ENCODE peak calls at places on chromosomes 3 and 15, in seven cellular contexts. H, A, R, E, I, W and X are unnamed samples.

GRCh38 chr15:26767169-26767670 is 5.6 kb downstream of the GABRB3 start:
- DNase-seq in H (no peak), A (peak; percentile 7), W (no peak), I (no peak), E (no peak), R (peak; percentile 5), X (no peak)

GRCh38 chr3:64161481-64161952 is 63.7 kb downstream of the PRICKLE2 start:
- DNase-seq in W (no peak), H (no peak), A (no peak), I (no peak), R (no peak), E (no peak), X (no peak)

GRCh38 chr15:64851503-64851840 is 9.8 kb downstream of the PLEKHO2 start:
- DNase-seq in H (no peak), I (no peak), W (no peak), E (no peak), R (no peak), A (no peak), X (no peak)

GRCh38 chr15:101240364-101240763 is 11.5 kb downstream of the CHSY1 start:
- DNase-seq in E (no peak), W (no peak), H (no peak), A (no peak), I (no peak), R (no peak), X (no peak)

GRCh38 chr3:168220609-168221008 is 124.9 kb upstream of the GOLIM4 start:
- DNase-seq in H (no peak), E (no peak), A (no peak), I (no peak), W (no peak), R (no peak), X (no peak)

GRCh38 chr3:9908286-9908685 is 5.6 kb downstream of the IL17RE start:
- DNase-seq in I (no peak), A (no peak), H (no peak), R (no peak), E (no peak), W (no peak), X (no peak)

GRCh38 chr3:188759516-188760005 is 412.2 kb upstream of the TPRG1 start:
- DNase-seq in H (no peak), E (no peak), A (no peak), R (no peak), W (no peak), I (no peak), X (no peak)

GRCh38 chr3:153138267-153139210 is 23.5 kb upstream of the RAP2B start:
- DNase-seq in R (no peak), W (no peak), I (no peak), H (peak; percentile 84), E (no peak), A (no peak), X (peak; percentile 38)

GRCh38 chr3:59424268-59425010 is 374.6 kb upstream of the CFAP20DC start:
- DNase-seq in E (no peak), I (no peak), W (no peak), A (no peak), H (peak; percentile 14), R (no peak), X (peak; percentile 23)

GRCh38 chr15:65365229-65365628 is 12.6 kb downstream of the IGDCC3 start:
- DNase-seq in E (peak; percentile 49), H (no peak), I (no peak), A (peak; percentile 63), R (no peak), W (no peak), X (no peak)

GRCh38 chr15:66251065-66251789 is 2.3 kb downstream of the MEGF11 start:
- DNase-seq in E (no peak), W (no peak), R (no peak), A (no peak), I (no peak), H (no peak), X (no peak)

GRCh38 chr3:105821433-105821832 is 47.4 kb downstream of the CBLB start:
- DNase-seq in E (no peak), A (no peak), R (no peak), I (no peak), H (no peak), W (no peak), X (no peak)

GRCh38 chr3:59289836-59290235 is 240.0 kb upstream of the CFAP20DC start:
- DNase-seq in E (no peak), I (no peak), W (no peak), R (no peak), H (no peak), A (no peak), X (no peak)

GRCh38 chr3:188227442-188227841 is 73.5 kb downstream of the LPP start:
- DNase-seq in H (no peak), R (no peak), A (no peak), E (no peak), I (no peak), W (no peak), X (no peak)

GRCh38 chr3:44969170-44969569 is 6.8 kb downstream of the ZDHHC3 start:
- DNase-seq in E (no peak), I (peak; percentile 32), H (no peak), A (no peak), W (peak; percentile 69), R (no peak), X (no peak)
- TF ChIP-seq CTCF in E (no peak), I (no peak), H (no peak), A (no peak), W (peak; percentile 63), R (no peak), X (no peak)

DNA sequence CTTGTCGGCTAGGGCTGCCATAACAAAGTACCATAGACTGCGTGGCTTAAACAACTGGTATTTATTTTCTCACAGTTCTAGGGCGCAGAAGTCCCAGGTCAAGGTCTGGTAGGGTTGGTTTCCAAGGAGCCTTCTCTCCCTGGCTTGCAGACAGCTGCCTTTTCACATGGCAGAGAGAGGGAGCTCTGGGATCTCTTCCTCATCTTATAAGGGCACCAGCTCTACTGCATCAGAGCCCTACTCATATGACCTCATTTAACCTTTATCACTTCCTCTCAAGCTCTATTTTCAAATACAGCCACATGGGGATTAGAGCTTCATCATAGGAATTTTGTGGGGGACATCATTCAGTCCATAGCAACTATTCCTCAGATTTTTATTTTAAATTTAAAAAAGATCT is 17.6 kb upstream of the PAQR9 start:
- DNase-seq in H (no peak), W (no peak), A (peak; percentile 38), I (no peak), E (no peak), R (no peak), X (no peak)
- TF ChIP-seq CTCF in H (peak; percentile 5), W (no peak), A (no peak), I (no peak), E (no peak), R (no peak), X (no peak)

GRCh38 chr3:139199421-139200010 is 144.3 kb upstream of the MRPS22 start:
- DNase-seq in A (no peak), W (no peak), E (no peak), I (no peak), R (no peak), H (no peak), X (no peak)

GRCh38 chr3:139201446-139202225 is 142.2 kb upstream of the MRPS22 start:
- DNase-seq in E (no peak), I (no peak), A (no peak), R (no peak), W (no peak), H (no peak), X (no peak)

GRCh38 chr3:139197251-139197650 is 146.6 kb upstream of the MRPS22 start:
- DNase-seq in A (no peak), W (no peak), E (no peak), H (no peak), I (no peak), R (no peak), X (no peak)

GRCh38 chr3:139198929-139199328 is 144.9 kb upstream of the MRPS22 start:
- DNase-seq in R (no peak), H (no peak), E (no peak), W (no peak), A (no peak), I (no peak), X (no peak)

DNA sequence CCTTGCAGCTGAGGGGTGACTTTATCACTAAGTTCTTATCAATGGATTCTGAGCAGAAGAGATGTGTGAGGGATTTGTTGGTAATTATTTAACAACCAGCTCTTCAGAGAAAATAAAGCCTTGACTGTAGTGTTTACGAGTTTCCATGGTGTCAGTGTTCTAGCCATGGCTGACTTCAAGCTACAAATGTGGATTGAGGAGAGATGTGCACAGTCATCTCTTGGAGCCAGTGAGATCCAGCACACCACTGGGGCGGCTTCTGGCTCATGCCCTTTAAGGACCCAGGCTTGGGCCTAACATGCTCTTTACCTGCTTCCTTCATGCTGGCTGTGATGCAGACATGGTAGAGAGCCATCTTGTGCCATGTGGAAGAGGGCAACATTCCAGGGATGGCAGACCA is 145.6 kb upstream of the MRPS22 start:
- DNase-seq in R (no peak), E (no peak), A (no peak), I (no peak), W (no peak), H (no peak), X (no peak)
- TF ChIP-seq CTCF in R (no peak), E (no peak), A (no peak), I (no peak), W (no peak), H (no peak), X (no peak)

GRCh38 chr3:130243808-130244207 is 101.7 kb upstream of the COL6A5 start:
- DNase-seq in I (no peak), R (no peak), E (no peak), W (no peak), A (no peak), H (no peak), X (no peak)

GRCh38 chr3:130242850-130243569 is 102.5 kb upstream of the COL6A5 start:
- DNase-seq in H (no peak), E (no peak), R (no peak), I (peak; percentile 49), W (peak; percentile 24), A (peak; percentile 36), X (no peak)
- TF ChIP-seq CTCF in H (peak; percentile 23), E (no peak), R (no peak), I (peak; percentile 53), W (peak; percentile 65), A (peak; percentile 33), X (no peak)

DNA sequence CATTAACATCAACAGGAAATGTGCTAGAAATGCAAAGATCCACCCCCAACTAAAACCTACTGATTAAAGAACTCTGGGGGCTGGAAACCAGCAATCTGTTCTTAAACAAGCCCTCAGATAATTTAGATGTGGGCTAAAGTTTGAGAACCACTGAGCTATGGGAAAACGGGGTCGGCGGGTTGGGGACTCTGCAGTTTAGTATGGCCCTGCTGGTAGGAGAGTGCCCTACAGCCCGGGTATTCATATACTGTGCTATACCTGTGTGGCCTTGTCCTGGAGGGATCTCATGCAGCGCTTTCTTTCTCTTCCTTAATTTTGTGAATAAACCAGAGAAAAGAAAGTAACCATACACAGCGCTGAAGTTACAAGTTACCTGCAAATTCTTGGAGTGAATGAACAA is 189.7 kb upstream of the GBE1 start:
- DNase-seq in E (no peak), W (no peak), H (no peak), A (no peak), R (no peak), I (no peak), X (no peak)
- TF ChIP-seq CTCF in E (no peak), W (no peak), H (no peak), A (no peak), R (no peak), I (no peak), X (no peak)